ENCODE peak calls at places on chromosomes 6 and 20, in six cellular contexts. One of them, this sample, is unnamed.

GRCh38 chr6:169935861-169936260 is 184.4 kb downstream of the ERMARD start:
- DNase-seq in thoracic aorta: no peak
- DNase-seq in stimulated activated CD4-positive, alpha-beta T cell treated with anti-CD3 and anti-CD28 coated beads, Interleukin-15, amount 100 ng/mL, for 48 hours: no peak
- DNase-seq in ELR: no peak
- DNase-seq in GM04503: no peak
- DNase-seq in RPMI7951: no peak
- DNase-seq in this sample: no peak

GRCh38 chr6:117156701-117157100 is 108.7 kb upstream of the VGLL2 start:
- DNase-seq in thoracic aorta: no peak
- DNase-seq in stimulated activated CD4-positive, alpha-beta T cell treated with anti-CD3 and anti-CD28 coated beads, Interleukin-15, amount 100 ng/mL, for 48 hours: no peak
- DNase-seq in ELR: no peak
- DNase-seq in GM04503: no peak
- DNase-seq in RPMI7951: no peak
- DNase-seq in this sample: no peak

GRCh38 chr6:166629628-166630027 is 2.6 kb upstream of the RPS6KA2 start:
- DNase-seq in thoracic aorta: no peak
- DNase-seq in stimulated activated CD4-positive, alpha-beta T cell treated with anti-CD3 and anti-CD28 coated beads, Interleukin-15, amount 100 ng/mL, for 48 hours: no peak
- DNase-seq in ELR: peak; percentile 21
- DNase-seq in GM04503: no peak
- DNase-seq in RPMI7951: peak; percentile 65
- DNase-seq in this sample: no peak

GRCh38 chr6:14664112-14664592 is 546.6 kb downstream of the CD83 start:
- DNase-seq in thoracic aorta: no peak
- DNase-seq in stimulated activated CD4-positive, alpha-beta T cell treated with anti-CD3 and anti-CD28 coated beads, Interleukin-15, amount 100 ng/mL, for 48 hours: no peak
- DNase-seq in ELR: peak; percentile 32
- DNase-seq in GM04503: no peak
- DNase-seq in RPMI7951: peak; percentile 33
- DNase-seq in this sample: peak; percentile 98

GRCh38 chr20:46458891-46459750 is 52.7 kb upstream of the ELMO2 start:
- DNase-seq in thoracic aorta: no peak
- DNase-seq in stimulated activated CD4-positive, alpha-beta T cell treated with anti-CD3 and anti-CD28 coated beads, Interleukin-15, amount 100 ng/mL, for 48 hours: peak; percentile 2
- DNase-seq in ELR: no peak
- DNase-seq in GM04503: no peak
- DNase-seq in RPMI7951: no peak
- DNase-seq in this sample: no peak

GRCh38 chr20:23623666-23624065 is 14.1 kb downstream of the CST3 start:
- DNase-seq in thoracic aorta: no peak
- DNase-seq in stimulated activated CD4-positive, alpha-beta T cell treated with anti-CD3 and anti-CD28 coated beads, Interleukin-15, amount 100 ng/mL, for 48 hours: no peak
- DNase-seq in ELR: no peak
- DNase-seq in GM04503: no peak
- DNase-seq in RPMI7951: no peak
- DNase-seq in this sample: no peak

GRCh38 chr6:68628156-68628555 is 6.9 kb upstream of the ADGRB3 start:
- DNase-seq in thoracic aorta: no peak
- DNase-seq in stimulated activated CD4-positive, alpha-beta T cell treated with anti-CD3 and anti-CD28 coated beads, Interleukin-15, amount 100 ng/mL, for 48 hours: no peak
- DNase-seq in ELR: no peak
- DNase-seq in GM04503: no peak
- DNase-seq in RPMI7951: no peak
- DNase-seq in this sample: no peak

GRCh38 chr6:166998256-166999144 is 697 bp upstream of the CEP43 start:
- DNase-seq in thoracic aorta: no peak
- DNase-seq in stimulated activated CD4-positive, alpha-beta T cell treated with anti-CD3 and anti-CD28 coated beads, Interleukin-15, amount 100 ng/mL, for 48 hours: peak; percentile 2
- DNase-seq in ELR: peak; percentile 43
- DNase-seq in GM04503: no peak
- DNase-seq in RPMI7951: no peak
- DNase-seq in this sample: no peak

GRCh38 chr6:97401533-97401932 is 118.5 kb upstream of the MMS22L start:
- DNase-seq in thoracic aorta: no peak
- DNase-seq in stimulated activated CD4-positive, alpha-beta T cell treated with anti-CD3 and anti-CD28 coated beads, Interleukin-15, amount 100 ng/mL, for 48 hours: no peak
- DNase-seq in ELR: peak; percentile 4
- DNase-seq in GM04503: peak; percentile 27
- DNase-seq in RPMI7951: no peak
- DNase-seq in this sample: no peak

GRCh38 chr6:16217156-16217721 is 21.1 kb upstream of the GMPR start:
- DNase-seq in thoracic aorta: no peak
- DNase-seq in stimulated activated CD4-positive, alpha-beta T cell treated with anti-CD3 and anti-CD28 coated beads, Interleukin-15, amount 100 ng/mL, for 48 hours: no peak
- DNase-seq in ELR: no peak
- DNase-seq in GM04503: no peak
- DNase-seq in RPMI7951: no peak
- DNase-seq in this sample: no peak

GRCh38 chr20:60512436-60512835 is 554.2 kb downstream of the CDH26 start:
- DNase-seq in thoracic aorta: no peak
- DNase-seq in stimulated activated CD4-positive, alpha-beta T cell treated with anti-CD3 and anti-CD28 coated beads, Interleukin-15, amount 100 ng/mL, for 48 hours: no peak
- DNase-seq in ELR: peak; percentile 84
- DNase-seq in GM04503: peak; percentile 19
- DNase-seq in RPMI7951: peak; percentile 85
- DNase-seq in this sample: no peak

GRCh38 chr6:163536770-163537169 is 122.3 kb downstream of the QKI start:
- DNase-seq in thoracic aorta: no peak
- DNase-seq in stimulated activated CD4-positive, alpha-beta T cell treated with anti-CD3 and anti-CD28 coated beads, Interleukin-15, amount 100 ng/mL, for 48 hours: no peak
- DNase-seq in ELR: peak; percentile 58
- DNase-seq in GM04503: no peak
- DNase-seq in RPMI7951: peak; percentile 69
- DNase-seq in this sample: no peak

GRCh38 chr6:104601008-104601745 is 258.5 kb downstream of the HACE1 start:
- DNase-seq in thoracic aorta: no peak
- DNase-seq in stimulated activated CD4-positive, alpha-beta T cell treated with anti-CD3 and anti-CD28 coated beads, Interleukin-15, amount 100 ng/mL, for 48 hours: no peak
- DNase-seq in ELR: no peak
- DNase-seq in GM04503: no peak
- DNase-seq in RPMI7951: no peak
- DNase-seq in this sample: no peak

This sample was measured in OCI-LY7.